ENCODE peak calls at places on chromosomes 5 and 9, in ten cellular contexts. P is cardiac fibroblast, H is heart left ventricle, A is neural crest cell, I is H9, U is mucosa of descending colon, N is omental fat pad, Q is GM20000, M is type B pancreatic cell, C is AG09309. S is an unnamed sample.

GRCh38 chr5:173568703-173569102 is 47.7 kb downstream of the BOD1 start:
- DNase-seq in P (no peak), H (no peak), A (no peak), I (no peak), U (no peak), N (no peak), Q (no peak), M (no peak), C (no peak), S (no peak)

GRCh38 chr5:61308699-61309098 is 23.4 kb upstream of the ZSWIM6 start:
- DNase-seq in P (peak), H (no peak), A (no peak), I (no peak), U (no peak), N (no peak), Q (no peak), M (no peak), C (no peak), S (no peak)

GRCh38 chr5:178627259-178627598 is 379 bp upstream of the CLK4 start:
- DNase-seq in P (no peak), H (no peak), A (no peak), I (no peak), U (no peak), N (no peak), Q (no peak), M (peak), C (no peak), S (no peak)

GRCh38 chr9:22098636-22099332 is 89.7 kb upstream of the CDKN2B start:
- DNase-seq in P (peak), H (no peak), A (no peak), I (no peak), U (no peak), N (no peak), Q (no peak), M (no peak), C (no peak), S (no peak)

GRCh38 chr9:130180516-130180915 is 8.3 kb downstream of the NCS1 start:
- DNase-seq in P (no peak), H (no peak), A (no peak), I (no peak), U (no peak), N (no peak), Q (no peak), M (no peak), C (no peak), S (no peak)

GRCh38 chr9:135098400-135099105 is 11.1 kb downstream of the OLFM1 start:
- DNase-seq in P (no peak), H (no peak), A (peak), I (peak), U (no peak), N (no peak), Q (no peak), M (no peak), C (no peak), S (peak)

GRCh38 chr9:13013976-13014375 is 239.2 kb downstream of the LURAP1L start:
- DNase-seq in P (peak), H (no peak), A (no peak), I (no peak), U (no peak), N (no peak), Q (no peak), M (no peak), C (no peak), S (no peak)

GRCh38 chr9:108634164-108634563 is 221.6 kb downstream of the ACTL7B start:
- DNase-seq in P (peak), H (no peak), A (no peak), I (no peak), U (no peak), N (no peak), Q (no peak), M (no peak), C (peak), S (no peak)

GRCh38 chr9:109014267-109015025 is 1.1 kb upstream of the CTNNAL1 start:
- DNase-seq in P (peak), H (no peak), A (no peak), I (no peak), U (no peak), N (no peak), Q (no peak), M (no peak), C (no peak), S (no peak)

GRCh38 chr9:3447143-3447542 is 78.7 kb downstream of the RFX3 start:
- DNase-seq in P (no peak), H (no peak), A (no peak), I (no peak), U (no peak), N (no peak), Q (no peak), M (no peak), C (no peak), S (no peak)

GRCh38 chr5:172612771-172613170 is 28.3 kb upstream of the NEURL1B start:
- DNase-seq in P (no peak), H (no peak), A (no peak), I (no peak), U (no peak), N (no peak), Q (no peak), M (no peak), C (no peak), S (no peak)

GRCh38 chr5:58335518-58335917 is 124.4 kb downstream of the PLK2 start:
- DNase-seq in P (peak), H (no peak), A (no peak), I (no peak), U (no peak), N (no peak), Q (no peak), M (no peak), C (no peak), S (no peak)
- TF ChIP-seq CTCF in P (peak), H (no peak), A (no peak), I (peak), U (no peak), N (no peak), Q (no peak), M (peak), C (peak), S (no peak)

DNA sequence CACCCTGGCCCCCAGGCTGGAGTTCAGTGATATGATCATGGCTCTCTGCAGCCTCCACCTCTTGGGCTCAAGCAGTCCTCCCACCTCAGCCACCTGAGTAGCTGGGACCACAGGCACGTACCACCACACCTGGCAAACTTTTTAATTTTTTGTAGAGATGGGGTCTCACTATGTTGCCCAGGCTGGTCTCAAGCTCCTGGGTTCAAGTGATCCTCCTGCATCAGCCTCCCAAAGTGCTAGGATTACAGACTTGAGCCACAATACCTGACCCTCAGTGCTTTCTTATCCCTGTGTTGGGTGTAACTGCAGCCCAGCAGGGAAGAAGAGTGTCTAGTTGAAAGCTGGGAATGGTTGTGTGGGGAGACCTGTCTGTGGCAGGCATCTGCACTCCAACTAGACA is 10.9 kb downstream of the PTPA start:
- DNase-seq in P (no peak), H (no peak), A (no peak), I (no peak), U (no peak), N (no peak), Q (no peak), M (no peak), C (no peak), S (no peak)
- TF ChIP-seq CTCF in P (no peak), H (no peak), A (no peak), I (no peak), U (no peak), N (no peak), Q (no peak), M (no peak), C (no peak), S (no peak)

GRCh38 chr5:51138164-51138563 is 245.1 kb upstream of the ISL1 start:
- DNase-seq in P (no peak), H (no peak), A (no peak), I (no peak), U (no peak), N (no peak), Q (no peak), M (no peak), C (no peak), S (no peak)
- TF ChIP-seq CTCF in P (no peak), H (no peak), A (no peak), I (peak), U (no peak), N (no peak), Q (no peak), M (no peak), C (no peak), S (no peak)

DNA sequence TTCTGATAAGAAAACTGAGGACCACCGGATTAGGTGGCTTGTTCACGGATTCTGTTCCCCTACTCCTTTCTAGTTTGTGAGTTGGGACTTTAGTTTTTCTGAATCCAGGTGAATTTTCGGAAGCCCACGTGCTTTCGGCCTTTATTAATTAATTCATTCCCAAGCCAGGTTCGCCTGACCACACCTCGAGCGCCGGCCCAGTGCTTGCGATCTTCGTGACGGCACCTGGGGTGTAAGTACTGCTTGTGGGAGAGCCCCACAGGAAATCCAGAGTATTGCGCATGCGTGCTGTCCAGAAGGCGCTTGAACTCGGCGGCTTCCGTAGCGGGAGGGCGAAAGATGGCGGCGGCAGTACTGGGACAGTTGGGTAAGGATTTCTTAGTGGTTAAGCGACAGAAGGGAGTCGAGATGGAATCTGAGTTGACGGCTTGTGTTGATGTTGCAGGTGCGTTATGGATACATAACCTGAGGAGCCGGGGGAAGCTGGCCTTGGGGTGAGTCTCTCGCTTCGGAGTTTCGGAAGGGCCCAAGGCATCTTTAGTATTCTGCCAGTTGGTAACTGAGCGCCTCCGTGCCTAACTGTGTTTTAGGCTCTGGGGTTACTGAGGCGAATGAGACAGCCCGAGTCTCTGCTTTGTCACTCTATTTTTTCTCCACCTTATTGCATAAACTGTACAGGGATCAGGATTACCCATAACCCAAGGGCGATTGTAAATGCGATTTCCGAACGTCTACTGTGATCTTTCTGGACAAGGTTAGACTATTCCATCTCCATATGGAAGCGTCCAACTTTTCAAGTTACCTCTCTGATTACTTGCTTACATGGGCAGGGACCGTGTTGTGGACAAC is at the start of gene MRPL22:
- DNase-seq in P (peak), H (peak), A (peak), I (peak), U (peak), N (peak), Q (peak), M (peak), C (peak), S (peak)
- TF ChIP-seq CTCF in P (no peak), H (no peak), A (no peak), I (no peak), U (no peak), N (no peak), Q (no peak), M (no peak), C (no peak), S (no peak)

DNA sequence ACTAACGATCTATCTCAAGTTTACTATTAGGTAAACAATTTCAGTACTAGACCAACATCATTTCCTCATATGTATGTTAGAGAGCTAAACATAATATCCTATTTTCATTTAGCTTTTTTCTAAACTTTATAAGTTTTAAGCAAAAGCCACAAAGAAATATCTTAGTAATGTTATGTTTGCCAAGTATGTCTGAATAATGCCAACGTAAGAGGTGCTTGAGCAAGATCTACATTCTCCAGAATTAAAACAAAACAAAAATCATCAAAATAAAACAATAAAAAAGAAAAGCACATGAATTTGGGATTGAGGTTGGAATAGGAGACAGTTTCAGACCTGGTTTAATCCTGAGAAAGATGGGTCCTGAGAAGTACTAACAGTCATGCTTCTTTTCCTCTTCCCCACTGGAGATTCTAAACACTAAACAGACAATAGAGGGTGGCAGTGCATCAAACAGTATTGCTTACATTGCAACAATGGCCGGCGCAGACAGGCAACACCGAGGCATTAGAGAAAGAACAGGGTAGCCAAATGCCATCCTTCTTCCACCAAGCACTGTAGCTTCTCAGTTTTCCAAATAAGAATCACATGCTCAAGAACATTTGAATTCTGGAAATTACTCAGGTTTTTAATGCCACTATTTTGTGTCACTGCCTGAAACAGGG is 33.6 kb downstream of the CSNK1A1 start:
- DNase-seq in P (peak), H (no peak), A (no peak), I (no peak), U (no peak), N (no peak), Q (no peak), M (no peak), C (peak), S (no peak)
- TF ChIP-seq CTCF in P (no peak), H (no peak), A (no peak), I (no peak), U (no peak), N (no peak), Q (no peak), M (no peak), C (no peak), S (no peak)

GRCh38 chr5:134559672-134560071 is 34.2 kb downstream of the JADE2 start:
- DNase-seq in P (no peak), H (no peak), A (no peak), I (no peak), U (no peak), N (no peak), Q (no peak), M (no peak), C (no peak), S (no peak)

GRCh38 chr5:134564396-134564795 is 38.9 kb downstream of the JADE2 start:
- DNase-seq in P (no peak), H (no peak), A (no peak), I (no peak), U (no peak), N (no peak), Q (no peak), M (no peak), C (no peak), S (no peak)

GRCh38 chr5:134563962-134564361 is 38.5 kb downstream of the JADE2 start:
- DNase-seq in P (no peak), H (no peak), A (no peak), I (no peak), U (no peak), N (no peak), Q (no peak), M (no peak), C (no peak), S (no peak)

GRCh38 chr5:134560698-134561097 is 35.2 kb downstream of the JADE2 start:
- DNase-seq in P (no peak), H (no peak), A (no peak), I (no peak), U (no peak), N (no peak), Q (no peak), M (no peak), C (no peak), S (no peak)

GRCh38 chr5:134561871-134562296 is 36.4 kb downstream of the JADE2 start:
- DNase-seq in P (peak), H (peak), A (peak), I (peak), U (no peak), N (no peak), Q (no peak), M (no peak), C (no peak), S (no peak)
- TF ChIP-seq CTCF in P (peak), H (peak), A (peak), I (peak), U (no peak), N (no peak), Q (no peak), M (peak), C (peak), S (peak)

DNA sequence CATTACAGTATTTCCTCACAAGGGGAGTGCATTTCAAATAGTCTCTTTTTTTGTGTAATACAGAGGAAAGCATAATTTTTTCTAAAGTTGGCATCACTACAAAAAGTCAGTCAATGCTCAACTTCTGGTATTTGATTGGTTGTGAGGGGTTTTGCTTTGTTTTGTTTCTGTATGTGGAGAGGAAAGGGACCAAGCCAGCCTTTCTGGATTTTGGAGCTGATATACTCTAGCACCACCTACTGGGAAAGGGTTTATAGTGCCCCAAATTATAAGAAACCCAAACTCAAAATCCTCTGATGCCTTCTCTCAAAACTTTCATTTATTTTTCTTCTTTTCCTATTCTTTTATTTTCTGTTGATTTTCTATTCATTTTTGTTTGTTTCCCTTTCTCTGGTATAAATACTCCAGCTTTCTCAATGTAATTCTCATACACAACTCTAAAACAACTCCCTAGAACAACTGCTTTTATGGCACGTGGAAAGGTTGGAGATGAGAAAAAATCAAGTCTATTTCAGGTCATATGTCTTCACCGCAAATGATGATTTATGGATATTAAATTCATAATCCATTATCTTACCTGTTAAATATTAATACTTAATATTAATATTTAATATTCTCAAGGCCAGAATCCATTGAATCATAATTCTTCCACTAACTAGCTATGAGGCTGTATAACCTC is 69.5 kb upstream of the ANXA1 start:
- DNase-seq in P (peak), H (no peak), A (no peak), I (no peak), U (no peak), N (no peak), Q (peak), M (no peak), C (peak), S (peak)
- TF ChIP-seq CTCF in P (peak), H (peak), A (peak), I (peak), U (peak), N (no peak), Q (peak), M (peak), C (peak), S (peak)

DNA sequence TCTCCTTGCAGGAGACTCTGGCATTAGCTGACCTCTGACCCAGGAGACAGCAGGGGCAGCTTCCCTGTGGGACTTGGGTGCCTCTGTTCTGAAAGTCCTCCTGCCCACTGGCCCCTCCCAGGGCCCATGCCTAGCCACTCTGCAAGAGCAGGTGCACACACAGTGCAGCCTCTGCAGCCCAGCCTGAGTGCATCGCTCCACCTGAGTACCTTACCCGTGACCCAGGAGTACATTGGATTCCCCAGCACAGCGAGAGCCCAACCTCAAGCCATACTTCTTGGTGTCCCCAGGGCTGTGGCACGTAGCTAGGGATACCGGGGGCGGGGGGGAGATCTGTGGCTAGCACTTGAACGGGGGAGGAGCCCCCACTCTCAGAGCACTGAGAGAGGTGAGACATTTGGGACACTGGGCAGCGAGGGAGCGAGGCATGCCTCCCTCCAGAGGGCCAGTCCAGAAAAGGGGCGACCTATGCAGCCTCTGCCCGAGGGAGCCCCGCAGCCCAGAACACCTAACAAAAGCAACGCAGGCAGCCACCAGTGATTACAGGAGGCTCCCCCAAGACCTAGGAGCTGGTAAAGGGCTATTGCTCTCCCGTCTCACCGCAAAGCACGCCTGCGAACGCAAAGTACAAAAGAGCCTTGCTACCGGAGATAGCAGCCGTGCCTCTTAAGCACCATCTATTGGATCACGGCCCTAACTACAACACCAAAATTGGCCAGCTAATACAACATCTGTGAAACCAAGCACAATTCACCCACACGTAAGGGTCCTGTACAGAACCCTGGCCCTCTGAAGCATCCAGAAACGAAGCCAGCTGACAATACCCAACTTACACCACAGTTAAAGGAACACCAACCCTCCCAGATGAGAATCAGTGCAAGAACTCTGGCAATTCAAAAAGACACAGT is 826 bp upstream of the PRDM9 start:
- DNase-seq in P (peak), H (no peak), A (peak), I (peak), U (no peak), N (no peak), Q (no peak), M (no peak), C (no peak), S (no peak)
- TF ChIP-seq CTCF in P (no peak), H (peak), A (peak), I (peak), U (no peak), N (no peak), Q (no peak), M (peak), C (no peak), S (peak)

S was measured in GM10248.